ENCODE peak calls at places on chromosomes 4 and X, in ten cellular contexts. A is HFFc6; B is natural killer cell; R is prostate gland; D is CD8-positive, alpha-beta T cell; U is endothelial cell of umbilical vein; W is ovary; Y is left ventricle myocardium inferior; X is AG10803; J is heart right ventricle. E is an unnamed sample.

GRCh38 chrX:100083146-100083715 is 326.8 kb downstream of the PCDH19 start:
- DNase-seq in A (no peak), B (no peak), R (no peak), D (no peak), U (no peak), W (no peak), Y (no peak), X (no peak), J (no peak), E (no peak)

GRCh38 chr4:2574058-2574457 is 37.6 kb downstream of the FAM193A start:
- DNase-seq in A (no peak), B (no peak), R (no peak), D (no peak), U (no peak), W (no peak), Y (no peak), X (no peak), J (no peak), E (no peak)

GRCh38 chrX:2385224-2385623 is 115.6 kb downstream of the DHRSX start:
- DNase-seq in A (peak), B (no peak), R (no peak), D (no peak), U (no peak), W (no peak), Y (no peak), X (peak), J (no peak), E (no peak)

GRCh38 chr4:93777081-93777460 is 51.5 kb upstream of the ATOH1 start:
- DNase-seq in A (no peak), B (no peak), R (no peak), D (no peak), U (no peak), W (no peak), Y (no peak), X (no peak), J (no peak), E (no peak)

GRCh38 chr4:7618361-7618760 is 183.6 kb upstream of the PSAPL1 start:
- DNase-seq in A (no peak), B (no peak), R (no peak), D (no peak), U (no peak), W (no peak), Y (no peak), X (no peak), J (no peak), E (no peak)

GRCh38 chr4:119730644-119730995 is 102.0 kb upstream of the PDE5A start:
- DNase-seq in A (no peak), B (no peak), R (no peak), D (no peak), U (no peak), W (no peak), Y (no peak), X (peak), J (no peak), E (no peak)

GRCh38 chr4:39698424-39699009 is 581 bp downstream of the UBE2K start:
- DNase-seq in A (no peak), B (no peak), R (peak), D (no peak), U (peak), W (peak), Y (peak), X (no peak), J (peak), E (no peak)

GRCh38 chrX:37594755-37595382 is 23.4 kb downstream of the LANCL3 start:
- DNase-seq in A (no peak), B (no peak), R (no peak), D (no peak), U (no peak), W (no peak), Y (no peak), X (no peak), J (no peak), E (no peak)

GRCh38 chr4:96913437-96914075 is 1073.7 kb downstream of the PDHA2 start:
- DNase-seq in A (no peak), B (no peak), R (no peak), D (no peak), U (no peak), W (no peak), Y (no peak), X (no peak), J (no peak), E (no peak)

GRCh38 chrX:30920271-30920670 is 31.2 kb upstream of the TAB3 start:
- DNase-seq in A (no peak), B (no peak), R (no peak), D (no peak), U (no peak), W (no peak), Y (no peak), X (peak), J (no peak), E (no peak)

GRCh38 chrX:94655180-94655579 is 981.2 kb downstream of the FAM133A start:
- DNase-seq in A (no peak), B (no peak), R (no peak), D (no peak), U (no peak), W (no peak), Y (no peak), X (no peak), J (no peak), E (no peak)

GRCh38 chr4:150098214-150098613 is 20.0 kb downstream of the DCLK2 start:
- DNase-seq in A (no peak), B (no peak), R (no peak), D (no peak), U (peak), W (no peak), Y (no peak), X (no peak), J (no peak), E (no peak)

GRCh38 chrX:68659385-68659784 is 11.9 kb downstream of the STARD8 start:
- DNase-seq in A (no peak), B (no peak), R (no peak), D (no peak), U (no peak), W (no peak), Y (no peak), X (no peak), J (no peak), E (no peak)

GRCh38 chr4:80295331-80295730 is 28.9 kb downstream of the FGF5 start:
- DNase-seq in A (no peak), B (no peak), R (no peak), D (no peak), U (no peak), W (no peak), Y (no peak), X (no peak), J (no peak), E (no peak)

GRCh38 chrX:10173331-10173900 is 16.6 kb downstream of the CLCN4 start:
- DNase-seq in A (no peak), B (no peak), R (peak), D (no peak), U (peak), W (peak), Y (no peak), X (peak), J (no peak), E (no peak)

GRCh38 chr4:176002007-176002623 is 63.5 kb upstream of the WDR17 start:
- DNase-seq in A (no peak), B (no peak), R (no peak), D (no peak), U (peak), W (no peak), Y (no peak), X (peak), J (peak), E (peak)

GRCh38 chrX:43349363-43349762 is 306.7 kb upstream of the MAOA start:
- DNase-seq in A (no peak), B (no peak), R (peak), D (peak), U (peak), W (no peak), Y (no peak), X (peak), J (no peak), E (no peak)

GRCh38 chrX:40945366-40945713 is 139.9 kb upstream of the USP9X start:
- DNase-seq in A (peak), B (no peak), R (peak), D (no peak), U (peak), W (no peak), Y (no peak), X (peak), J (no peak), E (no peak)

GRCh38 chr4:36053931-36054330 is 190.4 kb downstream of the ARAP2 start:
- DNase-seq in A (no peak), B (no peak), R (no peak), D (no peak), U (no peak), W (no peak), Y (no peak), X (no peak), J (no peak), E (no peak)

GRCh38 chr4:30722916-30723270 is 2.7 kb downstream of the PCDH7 start:
- DNase-seq in A (no peak), B (no peak), R (no peak), D (no peak), U (peak), W (no peak), Y (no peak), X (no peak), J (no peak), E (no peak)

GRCh38 chr4:119729815-119730643 is 101.4 kb upstream of the PDE5A start:
- DNase-seq in A (peak), B (no peak), R (peak), D (no peak), U (peak), W (no peak), Y (no peak), X (peak), J (no peak), E (no peak)

GRCh38 chr4:2930135-2930805 is 32.9 kb downstream of the NOP14 start:
- DNase-seq in A (no peak), B (no peak), R (no peak), D (no peak), U (no peak), W (peak), Y (peak), X (no peak), J (peak), E (peak)

GRCh38 chr4:101987623-101988243 is 197.2 kb downstream of the BANK1 start:
- DNase-seq in A (no peak), B (no peak), R (no peak), D (no peak), U (no peak), W (no peak), Y (no peak), X (no peak), J (no peak), E (no peak)

GRCh38 chr4:109912706-109913621 is at the start of gene EGF:
- DNase-seq in A (peak), B (no peak), R (no peak), D (no peak), U (no peak), W (no peak), Y (no peak), X (peak), J (peak), E (no peak)

GRCh38 chr4:101238706-101239105 is 108.6 kb downstream of the PPP3CA start:
- DNase-seq in A (peak), B (no peak), R (no peak), D (no peak), U (peak), W (no peak), Y (no peak), X (peak), J (no peak), E (no peak)

GRCh38 chrX:148268646-148269045 is 231.8 kb upstream of the AFF2 start:
- DNase-seq in A (no peak), B (no peak), R (no peak), D (no peak), U (no peak), W (no peak), Y (no peak), X (no peak), J (no peak), E (no peak)

GRCh38 chrX:87409113-87409841 is 108.3 kb upstream of the KLHL4 start:
- DNase-seq in A (no peak), B (no peak), R (no peak), D (no peak), U (peak), W (peak), Y (peak), X (no peak), J (peak), E (no peak)

GRCh38 chr4:35818520-35818919 is 425.8 kb downstream of the ARAP2 start:
- DNase-seq in A (no peak), B (no peak), R (no peak), D (no peak), U (no peak), W (no peak), Y (no peak), X (no peak), J (no peak), E (no peak)

GRCh38 chr4:13968723-13969122 is 341.2 kb upstream of the BOD1L1 start:
- DNase-seq in A (no peak), B (no peak), R (no peak), D (no peak), U (no peak), W (no peak), Y (no peak), X (peak), J (no peak), E (no peak)

GRCh38 chr4:148426643-148427042 is 15.6 kb downstream of the NR3C2 start:
- DNase-seq in A (no peak), B (no peak), R (no peak), D (no peak), U (no peak), W (no peak), Y (no peak), X (no peak), J (no peak), E (no peak)
- TF ChIP-seq CTCF in A (no peak), B (no peak), R (no peak), D (no peak), U (no peak), W (no peak), Y (no peak), X (no peak), J (no peak), E (no peak)

GRCh38 chrX:103099706-103100105 is 6.8 kb upstream of the NXF3 start:
- DNase-seq in A (peak), B (no peak), R (no peak), D (no peak), U (no peak), W (no peak), Y (no peak), X (no peak), J (no peak), E (no peak)
- TF ChIP-seq CTCF in A (no peak), B (no peak), R (no peak), D (no peak), U (no peak), W (no peak), Y (no peak), X (no peak), J (no peak), E (no peak)

GRCh38 chrX:13076176-13076956 is 31.9 kb upstream of the FAM9C start:
- DNase-seq in A (no peak), B (no peak), R (no peak), D (no peak), U (no peak), W (no peak), Y (no peak), X (no peak), J (no peak), E (no peak)

GRCh38 chrX:13069771-13070410 is 25.5 kb upstream of the FAM9C start:
- DNase-seq in A (no peak), B (no peak), R (no peak), D (no peak), U (peak), W (no peak), Y (no peak), X (no peak), J (no peak), E (no peak)

GRCh38 chrX:13078739-13079444 is 34.5 kb upstream of the FAM9C start:
- DNase-seq in A (peak), B (no peak), R (peak), D (no peak), U (peak), W (peak), Y (peak), X (peak), J (peak), E (no peak)

GRCh38 chrX:13077168-13077567 is 32.7 kb upstream of the FAM9C start:
- DNase-seq in A (peak), B (no peak), R (no peak), D (no peak), U (peak), W (no peak), Y (no peak), X (peak), J (no peak), E (no peak)

GRCh38 chrX:13074297-13075262 is 30.2 kb upstream of the FAM9C start:
- DNase-seq in A (no peak), B (no peak), R (no peak), D (no peak), U (no peak), W (no peak), Y (no peak), X (no peak), J (no peak), E (no peak)
- TF ChIP-seq CTCF in A (no peak), B (no peak), R (no peak), D (no peak), U (no peak), W (no peak), Y (no peak), X (no peak), J (no peak), E (no peak)

GRCh38 chr4:108685036-108685686 is 34.8 kb downstream of the OSTC start:
- DNase-seq in A (no peak), B (no peak), R (no peak), D (no peak), U (no peak), W (no peak), Y (no peak), X (peak), J (no peak), E (no peak)

GRCh38 chr4:108681321-108681809 is 31.0 kb downstream of the OSTC start:
- DNase-seq in A (no peak), B (no peak), R (no peak), D (no peak), U (no peak), W (no peak), Y (no peak), X (peak), J (no peak), E (no peak)

GRCh38 chr4:108683479-108683878 is 33.1 kb downstream of the OSTC start:
- DNase-seq in A (peak), B (no peak), R (no peak), D (no peak), U (peak), W (no peak), Y (no peak), X (peak), J (no peak), E (no peak)
- TF ChIP-seq CTCF in A (peak), B (no peak), R (peak), D (no peak), U (peak), W (no peak), Y (peak), X (peak), J (peak), E (no peak)

E was measured in activated B cell treated with CpG ODN at 0.5 μM for 24 hours.